ENCODE peak calls at places on chromosomes 13 and 19, in six cellular contexts. U is dorsolateral prefrontal cortex, D is mesendoderm, Q is osteoblast, C is ascending aorta, E is colonic mucosa. J is an unnamed sample.

GRCh38 chr19:55441692-55442321 is 1.3 kb downstream of the SHISA7 start:
- DNase-seq in U (no peak), D (peak; percentile 56), Q (peak; percentile 73), C (no peak), E (no peak), J (no peak)

GRCh38 chr13:94298346-94298745 is 181.1 kb downstream of the DCT start:
- DNase-seq in U (no peak), D (peak; percentile 74), Q (no peak), C (no peak), E (no peak), J (no peak)

GRCh38 chr13:91468301-91468700 is 69.9 kb downstream of the GPC5 start:
- DNase-seq in U (no peak), D (peak; percentile 13), Q (no peak), C (no peak), E (no peak), J (no peak)

GRCh38 chr13:25821761-25822160 is 230.1 kb downstream of the SHISA2 start:
- DNase-seq in U (no peak), D (no peak), Q (no peak), C (no peak), E (no peak), J (no peak)

GRCh38 chr13:113975416-113975815 is 1.5 kb upstream of the C13orf46 start:
- DNase-seq in U (peak; percentile 34), D (no peak), Q (no peak), C (no peak), E (no peak), J (no peak)

GRCh38 chr19:18322318-18322758 is 538 bp downstream of the LSM4 start:
- DNase-seq in U (no peak), D (peak; percentile 83), Q (peak; percentile 96), C (no peak), E (peak; percentile 87), J (no peak)

GRCh38 chr19:9500796-9501195 is 2.4 kb upstream of the ZNF560 start:
- DNase-seq in U (no peak), D (no peak), Q (no peak), C (no peak), E (no peak), J (no peak)

GRCh38 chr13:100247937-100248336 is 159.0 kb downstream of the PCCA start:
- DNase-seq in U (no peak), D (no peak), Q (no peak), C (no peak), E (no peak), J (no peak)

GRCh38 chr19:11458236-11458900 is 22.5 kb downstream of the ELAVL3 start:
- DNase-seq in U (no peak), D (no peak), Q (peak; percentile 66), C (no peak), E (no peak), J (no peak)

GRCh38 chr13:40221460-40222201 is 444.8 kb downstream of the FOXO1 start:
- DNase-seq in U (no peak), D (no peak), Q (no peak), C (no peak), E (no peak), J (no peak)

GRCh38 chr13:110455941-110456340 is 105.6 kb downstream of the RAB20 start:
- DNase-seq in U (peak; percentile 79), D (peak; percentile 99), Q (peak; percentile 97), C (no peak), E (peak; percentile 83), J (peak; percentile 74)

GRCh38 chr19:1445185-1445931 is 4.6 kb upstream of the APC2 start:
- DNase-seq in U (peak; percentile 54), D (peak; percentile 65), Q (peak; percentile 100), C (no peak), E (peak; percentile 76), J (peak; percentile 77)

GRCh38 chr19:17902701-17903100 is 30.1 kb upstream of the CCDC124 start:
- DNase-seq in U (no peak), D (no peak), Q (peak; percentile 32), C (no peak), E (no peak), J (no peak)

GRCh38 chr19:10333758-10334339 is 520 bp upstream of the RAVER1 start:
- DNase-seq in U (no peak), D (no peak), Q (no peak), C (no peak), E (no peak), J (no peak)

GRCh38 chr13:37369618-37370017 is 228.9 kb downstream of the POSTN start:
- DNase-seq in U (no peak), D (no peak), Q (no peak), C (no peak), E (no peak), J (no peak)

GRCh38 chr19:45097776-45098520 is 5.0 kb downstream of the PPP1R37 start:
- DNase-seq in U (peak; percentile 73), D (peak; percentile 89), Q (peak; percentile 100), C (no peak), E (peak; percentile 48), J (no peak)

GRCh38 chr19:6521718-6522646 is 8.8 kb upstream of the TNFSF9 start:
- DNase-seq in U (no peak), D (peak; percentile 28), Q (peak; percentile 76), C (no peak), E (no peak), J (no peak)

DNA sequence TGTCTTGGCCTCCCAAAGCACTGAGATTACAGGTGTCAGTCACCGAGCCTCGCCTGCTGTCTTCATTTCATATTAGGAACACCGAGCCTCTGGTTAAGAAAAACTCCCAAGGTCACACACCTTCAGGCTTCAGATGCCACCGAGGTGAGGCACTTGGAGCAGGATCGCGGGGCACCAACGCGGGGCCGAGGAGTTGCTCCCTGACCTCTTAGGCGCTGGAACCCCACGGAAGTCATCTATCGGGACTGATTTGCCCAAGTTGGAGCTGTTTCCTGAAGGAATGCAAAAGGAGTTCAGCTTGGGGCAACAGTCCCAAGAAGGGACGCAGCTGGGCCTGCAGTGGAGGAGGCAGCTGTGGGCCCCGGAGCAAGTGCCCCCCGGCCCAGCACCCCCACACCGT is 50.3 kb upstream of the XPO4 start:
- DNase-seq in U (no peak), D (no peak), Q (no peak), C (no peak), E (no peak), J (no peak)
- H3K27ac ChIP-seq in U (no peak overlapping the region), D (no peak overlapping the region), Q (no peak overlapping the region), C (no peak overlapping the region), E (no peak overlapping the region), J (no peak overlapping the region)

DNA sequence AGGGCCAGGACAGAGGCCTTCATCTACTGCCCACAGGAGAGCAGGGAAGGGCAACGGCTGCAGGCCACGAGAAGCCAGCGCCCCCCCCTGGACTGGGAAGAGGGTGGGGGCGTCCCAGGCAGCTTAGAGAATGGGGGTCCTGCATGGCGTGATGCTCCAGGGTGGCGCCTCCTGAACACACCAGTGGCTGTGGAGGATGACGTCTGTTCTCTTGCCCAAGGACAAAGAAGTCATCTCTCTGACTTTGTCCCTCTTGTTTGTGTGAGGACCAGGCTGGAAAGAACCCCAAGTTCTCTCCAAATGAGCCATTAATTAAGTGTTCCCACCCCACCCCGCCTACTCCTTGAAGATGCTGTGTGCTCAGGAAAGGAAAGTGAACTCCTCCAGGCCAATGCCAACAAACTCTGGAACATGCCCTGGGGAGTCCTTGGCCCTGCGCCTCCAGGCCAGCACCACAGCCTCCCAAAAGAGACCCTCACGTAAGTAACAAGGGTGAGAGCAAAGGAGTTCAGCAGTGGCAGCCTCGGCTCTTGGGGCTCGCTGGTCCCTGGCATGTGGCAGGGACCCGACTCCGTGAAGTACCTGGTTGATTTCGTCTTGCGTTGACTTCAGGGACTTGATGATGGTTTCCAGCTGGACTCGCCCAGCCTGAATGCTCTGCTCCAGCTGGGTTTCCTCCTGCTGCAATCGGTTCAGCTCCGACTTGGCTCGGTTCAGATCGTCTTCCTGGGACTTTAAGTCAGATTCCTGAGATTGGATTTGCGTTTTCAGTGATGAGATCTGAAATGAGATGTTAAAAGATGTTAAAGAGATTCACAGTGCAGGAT is 68.4 kb downstream of the EPS15L1 start:
- DNase-seq in U (no peak), D (no peak), Q (no peak), C (no peak), E (no peak), J (no peak)
- H3K27ac ChIP-seq in U (no peak overlapping the region), D (no peak overlapping the region), Q (no peak overlapping the region), C (peak overlapping the region; percentile 21), E (no peak overlapping the region), J (no peak overlapping the region)

DNA sequence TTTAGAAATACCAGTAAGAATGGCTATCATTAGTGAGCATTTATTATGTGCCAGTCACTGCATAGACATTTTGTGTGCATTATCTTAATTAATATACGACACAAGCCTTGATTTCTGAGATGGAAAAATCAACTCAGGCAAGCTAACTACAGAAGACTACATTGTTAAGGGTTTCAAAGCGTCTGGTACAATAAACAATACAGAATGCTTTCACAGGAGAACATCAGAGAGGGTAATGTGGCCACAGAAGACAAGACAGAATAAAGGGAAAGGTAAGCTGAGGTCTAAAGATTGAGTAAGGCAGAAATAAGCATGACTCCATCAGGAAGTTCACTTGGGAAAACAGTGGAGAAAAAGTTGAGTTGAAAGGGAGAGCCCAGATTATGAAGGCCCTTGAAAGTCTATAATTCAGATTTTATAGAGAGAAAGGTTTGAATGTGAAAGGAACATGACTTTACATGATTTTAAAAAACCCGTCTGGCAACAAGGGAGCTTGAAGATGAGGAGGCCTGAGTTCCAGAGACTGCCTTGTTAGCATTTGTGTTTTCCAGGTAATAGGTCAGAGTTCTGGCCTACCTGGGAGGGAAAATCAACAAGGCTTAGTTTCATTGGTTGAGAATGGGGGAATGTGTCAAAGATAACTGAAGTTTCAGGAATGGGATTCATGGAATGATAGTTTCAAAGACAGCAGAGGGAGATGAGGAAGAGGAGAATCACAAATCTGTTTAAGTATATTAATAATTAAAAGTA is 1.8 kb upstream of the MBNL2 start:
- DNase-seq in U (no peak), D (no peak), Q (no peak), C (no peak), E (no peak), J (no peak)
- H3K27ac ChIP-seq in U (peak overlapping the region; percentile 93), D (no peak overlapping the region), Q (no peak overlapping the region), C (no peak overlapping the region), E (no peak overlapping the region), J (peak overlapping the region; percentile 82)

GRCh38 chr13:80297094-80297493 is 43.8 kb downstream of the SPRY2 start:
- DNase-seq in U (no peak), D (peak; percentile 48), Q (no peak), C (no peak), E (no peak), J (no peak)
- H3K27ac ChIP-seq in U (no peak overlapping the region), D (no peak overlapping the region), Q (no peak overlapping the region), C (no peak overlapping the region), E (no peak overlapping the region), J (no peak overlapping the region)